ENCODE peak calls at places on chromosomes 11 and 22, in nine cellular contexts. F is sciatic nerve; W is lower lobe of right lung; S is body of pancreas; Q is activated T-cell treated with anti-CD3 and anti-CD28 coated beads, Interleukin-2, amount 50 U/mL, for 4 hours; T is PC-3; B is upper lobe of right lung; M is T-cell; C is left cardiac atrium. A is an unnamed sample.

GRCh38 chr11:46305295-46305694 is 27.8 kb downstream of the CREB3L1 start:
- ATAC-seq in F (no peak), W (no peak), S (no peak), Q (no peak), T (no peak), B (peak), M (no peak), C (no peak), A (no peak)

GRCh38 chr22:43066134-43066533 is 23.1 kb downstream of the TTLL1 start:
- ATAC-seq in F (no peak), W (peak), S (no peak), Q (no peak), T (no peak), B (no peak), M (no peak), C (peak), A (no peak)

GRCh38 chr11:58505849-58506248 is 2.1 kb downstream of the OR5B21 start:
- ATAC-seq in F (no peak), W (no peak), S (no peak), Q (peak), T (no peak), B (no peak), M (no peak), C (no peak), A (no peak)

GRCh38 chr22:21766933-21767462 is 31.4 kb upstream of the YPEL1 start:
- ATAC-seq in F (no peak), W (peak), S (no peak), Q (peak), T (no peak), B (peak), M (peak), C (peak), A (no peak)

GRCh38 chr11:78460468-78460867 is 42.8 kb upstream of the GAB2 start:
- ATAC-seq in F (no peak), W (no peak), S (no peak), Q (no peak), T (peak), B (no peak), M (no peak), C (no peak), A (peak)

GRCh38 chr11:130369141-130369691 is 54.5 kb upstream of the ZBTB44 start:
- ATAC-seq in F (no peak), W (no peak), S (no peak), Q (no peak), T (no peak), B (no peak), M (no peak), C (peak), A (peak)

GRCh38 chr11:103849366-103849765 is 187.1 kb upstream of the DDI1 start:
- ATAC-seq in F (peak), W (no peak), S (no peak), Q (no peak), T (no peak), B (no peak), M (no peak), C (no peak), A (no peak)

GRCh38 chr11:27420722-27421572 is 51.6 kb downstream of the LGR4 start:
- ATAC-seq in F (no peak), W (peak), S (no peak), Q (no peak), T (no peak), B (peak), M (no peak), C (no peak), A (peak)

GRCh38 chr11:63589000-63589399 is 25.2 kb downstream of the PLAAT3 start:
- ATAC-seq in F (peak), W (no peak), S (no peak), Q (no peak), T (no peak), B (no peak), M (no peak), C (peak), A (no peak)

GRCh38 chr11:80096736-80097135 is 655.9 kb upstream of the TENM4 start:
- ATAC-seq in F (no peak), W (no peak), S (no peak), Q (no peak), T (no peak), B (no peak), M (no peak), C (no peak), A (peak)

GRCh38 chr11:128968916-128969315 is 26.2 kb upstream of the TP53AIP1 start:
- ATAC-seq in F (no peak), W (peak), S (no peak), Q (no peak), T (no peak), B (no peak), M (no peak), C (no peak), A (no peak)

GRCh38 chr22:46657996-46658947 is 38.1 kb downstream of the GRAMD4 start:
- ATAC-seq in F (no peak), W (no peak), S (no peak), Q (no peak), T (peak), B (no peak), M (no peak), C (no peak), A (no peak)

A was measured in SK-N-SH treated with all-trans-retinoic acid at 6 μM for 48 hours.